ENCODE peak calls at places on chromosomes 11 and 22, in nine cellular contexts. M is left colon, E is HT-29, Q is T-helper 1 cell, Y is EH, D is fibroblast of the conjunctiva, B is adipocyte, O is SW480, F is NCI-H345. U is an unnamed sample.

GRCh38 chr22:29799217-29799680 is 32.1 kb downstream of the UQCR10 start:
- DNase-seq in M (peak), E (peak), Q (no peak), Y (peak), D (peak), B (peak), O (peak), F (no peak), U (no peak)

GRCh38 chr11:108881136-108881535 is 216.3 kb downstream of the DDX10 start:
- DNase-seq in M (no peak), E (no peak), Q (no peak), Y (no peak), D (no peak), B (no peak), O (no peak), F (no peak), U (no peak)

GRCh38 chr11:105179542-105180278 is 40.1 kb upstream of the CARD18 start:
- DNase-seq in M (no peak), E (peak), Q (no peak), Y (no peak), D (no peak), B (no peak), O (no peak), F (peak), U (no peak)

GRCh38 chr22:24975813-24976341 is 23.4 kb downstream of the KIAA1671 start:
- DNase-seq in M (no peak), E (no peak), Q (no peak), Y (no peak), D (no peak), B (peak), O (no peak), F (no peak), U (no peak)

GRCh38 chr11:7272373-7272772 is 20.7 kb downstream of the SYT9 start:
- DNase-seq in M (no peak), E (no peak), Q (no peak), Y (peak), D (no peak), B (no peak), O (no peak), F (no peak), U (no peak)

GRCh38 chr11:76610871-76611475 is 59.6 kb downstream of the LRRC32 start:
- DNase-seq in M (no peak), E (no peak), Q (no peak), Y (no peak), D (no peak), B (no peak), O (no peak), F (peak), U (no peak)

GRCh38 chr22:38127869-38128268 is 17.4 kb upstream of the BAIAP2L2 start:
- DNase-seq in M (no peak), E (no peak), Q (no peak), Y (no peak), D (no peak), B (no peak), O (no peak), F (no peak), U (no peak)

GRCh38 chr11:133985981-133986380 is 29.2 kb upstream of the IGSF9B start:
- DNase-seq in M (no peak), E (no peak), Q (no peak), Y (no peak), D (no peak), B (no peak), O (no peak), F (no peak), U (no peak)

GRCh38 chr11:59283825-59284772 is 71.4 kb upstream of the MPEG1 start:
- DNase-seq in M (peak), E (peak), Q (peak), Y (peak), D (peak), B (peak), O (peak), F (peak), U (peak)